ENCODE peak calls at places on chromosomes 4 and X, in ten cellular contexts. D is left lung, W is choroid plexus epithelial cell, K is uterus, S is mucosa of descending colon, P is lower leg skin, I is stomach, H is adrenal gland, J is tibial nerve, O is A673. N is an unnamed sample.
A peak's percentile ranks its signal among the peaks of the same experiment; 100 is the strongest.

GRCh38 chr4:156390599-156391296 is 437.1 kb upstream of the CTSO start:
- DNase-seq in D (no peak), W (peak; percentile 67), K (peak; percentile 17), S (no peak), P (no peak), I (no peak), H (no peak), J (no peak), O (no peak), N (peak; percentile 20)

GRCh38 chr4:110335399-110335798 is 137.0 kb upstream of the ELOVL6 start:
- DNase-seq in D (no peak), W (no peak), K (no peak), S (no peak), P (no peak), I (no peak), H (no peak), J (no peak), O (no peak), N (no peak)

GRCh38 chr4:2071912-2072867 is 13.1 kb downstream of the NAT8L start:
- DNase-seq in D (no peak), W (no peak), K (no peak), S (peak; percentile 50), P (no peak), I (no peak), H (no peak), J (no peak), O (no peak), N (no peak)

GRCh38 chr4:7335363-7336066 is 99.2 kb downstream of the PSAPL1 start:
- DNase-seq in D (peak; percentile 81), W (peak; percentile 27), K (peak; percentile 50), S (no peak), P (peak; percentile 23), I (peak; percentile 62), H (peak; percentile 33), J (peak; percentile 43), O (peak; percentile 52), N (peak; percentile 6)

GRCh38 chr4:160835789-160836188 is 1328.0 kb downstream of the FSTL5 start:
- DNase-seq in D (no peak), W (peak; percentile 2), K (no peak), S (no peak), P (no peak), I (no peak), H (no peak), J (no peak), O (no peak), N (no peak)

GRCh38 chrX:116873678-116874077 is 410.9 kb upstream of the CT83 start:
- DNase-seq in D (no peak), W (no peak), K (no peak), S (no peak), P (no peak), I (no peak), H (no peak), J (no peak), O (no peak), N (peak; percentile 27)

GRCh38 chr4:10608501-10609219 is 75.9 kb downstream of the CLNK start:
- DNase-seq in D (no peak), W (peak; percentile 42), K (no peak), S (no peak), P (no peak), I (no peak), H (no peak), J (no peak), O (no peak), N (peak; percentile 10)

GRCh38 chr4:72858328-72858727 is 211.2 kb downstream of the COX18 start:
- DNase-seq in D (no peak), W (peak; percentile 97), K (no peak), S (no peak), P (no peak), I (no peak), H (no peak), J (no peak), O (no peak), N (peak; percentile 79)

GRCh38 chrX:130055103-130055502 is 55.2 kb downstream of the ELF4 start:
- DNase-seq in D (no peak), W (peak; percentile 65), K (no peak), S (no peak), P (no peak), I (no peak), H (no peak), J (no peak), O (no peak), N (peak; percentile 17)

GRCh38 chrX:13716455-13716854 is 18.0 kb downstream of the TRAPPC2 start:
- DNase-seq in D (no peak), W (no peak), K (no peak), S (no peak), P (no peak), I (no peak), H (no peak), J (no peak), O (no peak), N (no peak)

GRCh38 chrX:57137481-57137880 is 284 bp upstream of the SPIN2A start:
- DNase-seq in D (no peak), W (peak; percentile 60), K (no peak), S (no peak), P (no peak), I (no peak), H (no peak), J (no peak), O (peak; percentile 65), N (peak; percentile 15)

DNA sequence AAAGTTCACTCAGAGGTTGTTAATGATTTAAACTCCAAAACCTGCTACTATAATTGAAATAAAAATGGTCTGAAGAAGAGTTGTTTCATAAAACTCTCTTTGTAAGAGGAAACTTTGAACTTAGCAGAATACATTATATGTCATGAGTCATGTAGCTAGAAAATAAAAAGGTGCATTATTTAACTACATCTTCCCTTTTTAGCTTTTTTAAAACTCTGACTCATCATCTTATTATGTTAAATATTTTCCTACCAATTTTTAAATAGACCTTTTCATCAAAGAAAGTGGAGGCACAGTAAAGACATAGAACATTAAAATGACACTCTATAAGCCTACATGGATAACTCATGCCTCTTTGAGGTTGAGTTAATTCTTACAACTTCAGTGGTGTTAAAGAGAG is 1.2 kb upstream of the ZNF827 start:
- DNase-seq in D (no peak), W (peak; percentile 54), K (no peak), S (no peak), P (no peak), I (no peak), H (no peak), J (no peak), O (peak; percentile 15), N (peak; percentile 37)
- H3K4me3 ChIP-seq in D (no peak overlapping the region), W (no peak overlapping the region), K (peak overlapping the region; percentile 71), S (no peak overlapping the region), P (no peak overlapping the region), I (no peak overlapping the region), H (no peak overlapping the region), J (no peak overlapping the region), O (no peak overlapping the region), N (no peak overlapping the region)

GRCh38 chr4:102422843-102423242 is 77.6 kb upstream of the SLC39A8 start:
- DNase-seq in D (no peak), W (no peak), K (no peak), S (no peak), P (no peak), I (no peak), H (no peak), J (no peak), O (no peak), N (no peak)

GRCh38 chr4:102416765-102417164 is 71.5 kb upstream of the SLC39A8 start:
- DNase-seq in D (no peak), W (no peak), K (no peak), S (no peak), P (no peak), I (no peak), H (no peak), J (no peak), O (no peak), N (no peak)

GRCh38 chr4:102423375-102423774 is 77.8 kb upstream of the NFKB1 start:
- DNase-seq in D (no peak), W (no peak), K (no peak), S (no peak), P (no peak), I (no peak), H (no peak), J (no peak), O (no peak), N (no peak)

GRCh38 chr4:102420563-102421221 is 75.4 kb upstream of the SLC39A8 start:
- DNase-seq in D (no peak), W (peak; percentile 38), K (no peak), S (no peak), P (no peak), I (no peak), H (no peak), J (no peak), O (peak; percentile 87), N (peak; percentile 72)
- TF ChIP-seq CTCF in D (no peak), W (peak; percentile 16), K (peak; percentile 26), S (no peak), P (no peak), I (no peak), H (peak; percentile 16), J (no peak), O (peak; percentile 65), N (peak; percentile 26)

DNA sequence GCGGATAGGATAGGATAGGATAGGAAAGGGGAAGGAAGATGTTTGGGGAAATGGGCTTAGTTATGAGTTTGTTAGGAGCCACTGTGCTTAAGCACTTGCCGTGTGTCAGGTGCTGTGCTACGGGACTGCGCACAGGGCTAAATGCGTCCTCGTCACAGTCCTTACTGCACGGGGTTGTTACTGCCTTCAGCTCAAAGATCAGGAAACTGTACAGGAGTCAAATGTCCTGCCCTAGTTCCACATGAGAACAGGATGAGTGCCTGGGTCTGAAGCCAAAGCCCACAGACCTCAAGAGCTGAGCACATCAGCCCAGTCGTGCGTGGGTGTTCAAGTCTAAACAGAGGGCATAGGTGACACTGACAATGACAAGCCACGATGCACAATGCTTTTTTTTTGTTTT is 15.0 kb downstream of the ACSL1 start:
- DNase-seq in D (no peak), W (no peak), K (no peak), S (no peak), P (no peak), I (no peak), H (no peak), J (no peak), O (no peak), N (no peak)
- H3K4me3 ChIP-seq in D (peak overlapping the region; percentile 14), W (no peak overlapping the region), K (no peak overlapping the region), S (no peak overlapping the region), P (no peak overlapping the region), I (no peak overlapping the region), H (no peak overlapping the region), J (no peak overlapping the region), O (no peak overlapping the region), N (no peak overlapping the region)

GRCh38 chrX:30065226-30065625 is 150.1 kb upstream of the MAGEB2 start:
- DNase-seq in D (no peak), W (peak; percentile 65), K (no peak), S (no peak), P (no peak), I (no peak), H (no peak), J (no peak), O (no peak), N (no peak)

GRCh38 chrX:30060718-30061117 is 154.6 kb upstream of the MAGEB2 start:
- DNase-seq in D (no peak), W (peak; percentile 44), K (no peak), S (no peak), P (no peak), I (no peak), H (no peak), J (no peak), O (peak; percentile 19), N (peak; percentile 9)
- TF ChIP-seq CTCF in D (no peak), W (peak; percentile 66), K (no peak), S (no peak), P (no peak), I (no peak), H (no peak), J (no peak), O (peak; percentile 49), N (peak; percentile 53)